ENCODE peak calls at places on chromosome 12, in nine cellular contexts. One of them, this sample, is unnamed.

GRCh38 chr12:238736-239398 is 23.8 kb downstream of the SLC6A13 start:
- DNase-seq in activated naive CD4-positive, alpha-beta T cell treated with anti-CD3 and anti-CD28 coated beads, Interleukin-2, amount 10 ng/mL, durations not matched to agents 7 days and 5 days: no peak
- DNase-seq in A172: no peak
- DNase-seq in astrocyte of the spinal cord: no peak
- DNase-seq in Kasumi-1: no peak
- DNase-seq in NCI-H1436: no peak
- DNase-seq in EL: no peak
- DNase-seq in stimulated activated CD4-positive, alpha-beta T cell treated with anti-CD3 and anti-CD28 coated beads, Interleukin-12 subunit alpha, Interleukin-12 subunit beta, amount 100 ng/mL, for 24 hours: no peak
- DNase-seq in lung: no peak
- DNase-seq in this sample: no peak

GRCh38 chr12:28536088-28536487 is 345.8 kb downstream of the CCDC91 start:
- DNase-seq in activated naive CD4-positive, alpha-beta T cell treated with anti-CD3 and anti-CD28 coated beads, Interleukin-2, amount 10 ng/mL, durations not matched to agents 7 days and 5 days: no peak
- DNase-seq in A172: peak
- DNase-seq in astrocyte of the spinal cord: peak
- DNase-seq in Kasumi-1: no peak
- DNase-seq in NCI-H1436: no peak
- DNase-seq in EL: peak
- DNase-seq in stimulated activated CD4-positive, alpha-beta T cell treated with anti-CD3 and anti-CD28 coated beads, Interleukin-12 subunit alpha, Interleukin-12 subunit beta, amount 100 ng/mL, for 24 hours: no peak
- DNase-seq in lung: no peak
- DNase-seq in this sample: no peak

GRCh38 chr12:2300886-2301285 is 248.1 kb downstream of the CACNA1C start:
- DNase-seq in activated naive CD4-positive, alpha-beta T cell treated with anti-CD3 and anti-CD28 coated beads, Interleukin-2, amount 10 ng/mL, durations not matched to agents 7 days and 5 days: no peak
- DNase-seq in A172: no peak
- DNase-seq in astrocyte of the spinal cord: no peak
- DNase-seq in Kasumi-1: no peak
- DNase-seq in NCI-H1436: no peak
- DNase-seq in EL: no peak
- DNase-seq in stimulated activated CD4-positive, alpha-beta T cell treated with anti-CD3 and anti-CD28 coated beads, Interleukin-12 subunit alpha, Interleukin-12 subunit beta, amount 100 ng/mL, for 24 hours: no peak
- DNase-seq in lung: no peak
- DNase-seq in this sample: no peak

GRCh38 chr12:2329811-2330210 is 277.0 kb downstream of the CACNA1C start:
- DNase-seq in activated naive CD4-positive, alpha-beta T cell treated with anti-CD3 and anti-CD28 coated beads, Interleukin-2, amount 10 ng/mL, durations not matched to agents 7 days and 5 days: no peak
- DNase-seq in A172: no peak
- DNase-seq in astrocyte of the spinal cord: no peak
- DNase-seq in Kasumi-1: no peak
- DNase-seq in NCI-H1436: no peak
- DNase-seq in EL: no peak
- DNase-seq in stimulated activated CD4-positive, alpha-beta T cell treated with anti-CD3 and anti-CD28 coated beads, Interleukin-12 subunit alpha, Interleukin-12 subunit beta, amount 100 ng/mL, for 24 hours: no peak
- DNase-seq in lung: no peak
- DNase-seq in this sample: no peak

GRCh38 chr12:108856170-108856427 is 1.3 kb downstream of the SSH1 start:
- DNase-seq in activated naive CD4-positive, alpha-beta T cell treated with anti-CD3 and anti-CD28 coated beads, Interleukin-2, amount 10 ng/mL, durations not matched to agents 7 days and 5 days: no peak
- DNase-seq in A172: no peak
- DNase-seq in astrocyte of the spinal cord: peak
- DNase-seq in Kasumi-1: no peak
- DNase-seq in NCI-H1436: no peak
- DNase-seq in EL: no peak
- DNase-seq in stimulated activated CD4-positive, alpha-beta T cell treated with anti-CD3 and anti-CD28 coated beads, Interleukin-12 subunit alpha, Interleukin-12 subunit beta, amount 100 ng/mL, for 24 hours: no peak
- DNase-seq in lung: no peak
- DNase-seq in this sample: no peak

GRCh38 chr12:118830251-118830650 is 151.1 kb upstream of the SRRM4 start:
- DNase-seq in activated naive CD4-positive, alpha-beta T cell treated with anti-CD3 and anti-CD28 coated beads, Interleukin-2, amount 10 ng/mL, durations not matched to agents 7 days and 5 days: no peak
- DNase-seq in A172: no peak
- DNase-seq in astrocyte of the spinal cord: no peak
- DNase-seq in Kasumi-1: no peak
- DNase-seq in NCI-H1436: no peak
- DNase-seq in EL: no peak
- DNase-seq in stimulated activated CD4-positive, alpha-beta T cell treated with anti-CD3 and anti-CD28 coated beads, Interleukin-12 subunit alpha, Interleukin-12 subunit beta, amount 100 ng/mL, for 24 hours: no peak
- DNase-seq in lung: no peak
- DNase-seq in this sample: no peak

GRCh38 chr12:22879203-22879602 is 254.2 kb downstream of the ETNK1 start:
- DNase-seq in activated naive CD4-positive, alpha-beta T cell treated with anti-CD3 and anti-CD28 coated beads, Interleukin-2, amount 10 ng/mL, durations not matched to agents 7 days and 5 days: no peak
- DNase-seq in A172: no peak
- DNase-seq in astrocyte of the spinal cord: no peak
- DNase-seq in Kasumi-1: no peak
- DNase-seq in NCI-H1436: no peak
- DNase-seq in EL: no peak
- DNase-seq in stimulated activated CD4-positive, alpha-beta T cell treated with anti-CD3 and anti-CD28 coated beads, Interleukin-12 subunit alpha, Interleukin-12 subunit beta, amount 100 ng/mL, for 24 hours: no peak
- DNase-seq in lung: no peak
- DNase-seq in this sample: no peak

GRCh38 chr12:76247026-76247688 is 101.1 kb downstream of the BBS10 start:
- DNase-seq in activated naive CD4-positive, alpha-beta T cell treated with anti-CD3 and anti-CD28 coated beads, Interleukin-2, amount 10 ng/mL, durations not matched to agents 7 days and 5 days: no peak
- DNase-seq in A172: no peak
- DNase-seq in astrocyte of the spinal cord: peak
- DNase-seq in Kasumi-1: no peak
- DNase-seq in NCI-H1436: no peak
- DNase-seq in EL: no peak
- DNase-seq in stimulated activated CD4-positive, alpha-beta T cell treated with anti-CD3 and anti-CD28 coated beads, Interleukin-12 subunit alpha, Interleukin-12 subunit beta, amount 100 ng/mL, for 24 hours: no peak
- DNase-seq in lung: no peak
- DNase-seq in this sample: no peak

GRCh38 chr12:19227880-19228210 is 98.3 kb downstream of the PLEKHA5 start:
- DNase-seq in activated naive CD4-positive, alpha-beta T cell treated with anti-CD3 and anti-CD28 coated beads, Interleukin-2, amount 10 ng/mL, durations not matched to agents 7 days and 5 days: no peak
- DNase-seq in A172: no peak
- DNase-seq in astrocyte of the spinal cord: no peak
- DNase-seq in Kasumi-1: no peak
- DNase-seq in NCI-H1436: no peak
- DNase-seq in EL: no peak
- DNase-seq in stimulated activated CD4-positive, alpha-beta T cell treated with anti-CD3 and anti-CD28 coated beads, Interleukin-12 subunit alpha, Interleukin-12 subunit beta, amount 100 ng/mL, for 24 hours: no peak
- DNase-seq in lung: no peak
- DNase-seq in this sample: no peak

GRCh38 chr12:89383235-89384049 is 31.1 kb upstream of the DUSP6 start:
- DNase-seq in activated naive CD4-positive, alpha-beta T cell treated with anti-CD3 and anti-CD28 coated beads, Interleukin-2, amount 10 ng/mL, durations not matched to agents 7 days and 5 days: no peak
- DNase-seq in A172: no peak
- DNase-seq in astrocyte of the spinal cord: no peak
- DNase-seq in Kasumi-1: peak
- DNase-seq in NCI-H1436: no peak
- DNase-seq in EL: peak
- DNase-seq in stimulated activated CD4-positive, alpha-beta T cell treated with anti-CD3 and anti-CD28 coated beads, Interleukin-12 subunit alpha, Interleukin-12 subunit beta, amount 100 ng/mL, for 24 hours: no peak
- DNase-seq in lung: no peak
- DNase-seq in this sample: no peak

GRCh38 chr12:120468846-120469449 is 600 bp downstream of the SRSF9 start:
- DNase-seq in activated naive CD4-positive, alpha-beta T cell treated with anti-CD3 and anti-CD28 coated beads, Interleukin-2, amount 10 ng/mL, durations not matched to agents 7 days and 5 days: no peak
- DNase-seq in A172: no peak
- DNase-seq in astrocyte of the spinal cord: peak
- DNase-seq in Kasumi-1: peak
- DNase-seq in NCI-H1436: peak
- DNase-seq in EL: no peak
- DNase-seq in stimulated activated CD4-positive, alpha-beta T cell treated with anti-CD3 and anti-CD28 coated beads, Interleukin-12 subunit alpha, Interleukin-12 subunit beta, amount 100 ng/mL, for 24 hours: no peak
- DNase-seq in lung: peak
- DNase-seq in this sample: no peak

GRCh38 chr12:54352891-54353874 is 11.1 kb downstream of the GPR84 start:
- DNase-seq in activated naive CD4-positive, alpha-beta T cell treated with anti-CD3 and anti-CD28 coated beads, Interleukin-2, amount 10 ng/mL, durations not matched to agents 7 days and 5 days: no peak
- DNase-seq in A172: no peak
- DNase-seq in astrocyte of the spinal cord: peak
- DNase-seq in Kasumi-1: no peak
- DNase-seq in NCI-H1436: no peak
- DNase-seq in EL: peak
- DNase-seq in stimulated activated CD4-positive, alpha-beta T cell treated with anti-CD3 and anti-CD28 coated beads, Interleukin-12 subunit alpha, Interleukin-12 subunit beta, amount 100 ng/mL, for 24 hours: no peak
- DNase-seq in lung: no peak
- DNase-seq in this sample: no peak

GRCh38 chr12:100927825-100928224 is 133.2 kb downstream of the ANO4 start:
- DNase-seq in activated naive CD4-positive, alpha-beta T cell treated with anti-CD3 and anti-CD28 coated beads, Interleukin-2, amount 10 ng/mL, durations not matched to agents 7 days and 5 days: no peak
- DNase-seq in A172: peak
- DNase-seq in astrocyte of the spinal cord: peak
- DNase-seq in Kasumi-1: no peak
- DNase-seq in NCI-H1436: no peak
- DNase-seq in EL: peak
- DNase-seq in stimulated activated CD4-positive, alpha-beta T cell treated with anti-CD3 and anti-CD28 coated beads, Interleukin-12 subunit alpha, Interleukin-12 subunit beta, amount 100 ng/mL, for 24 hours: no peak
- DNase-seq in lung: no peak
- DNase-seq in this sample: no peak

GRCh38 chr12:79725987-79726386 is 35.2 kb upstream of the PAWR start:
- DNase-seq in activated naive CD4-positive, alpha-beta T cell treated with anti-CD3 and anti-CD28 coated beads, Interleukin-2, amount 10 ng/mL, durations not matched to agents 7 days and 5 days: no peak
- DNase-seq in A172: peak
- DNase-seq in astrocyte of the spinal cord: peak
- DNase-seq in Kasumi-1: no peak
- DNase-seq in NCI-H1436: no peak
- DNase-seq in EL: peak
- DNase-seq in stimulated activated CD4-positive, alpha-beta T cell treated with anti-CD3 and anti-CD28 coated beads, Interleukin-12 subunit alpha, Interleukin-12 subunit beta, amount 100 ng/mL, for 24 hours: no peak
- DNase-seq in lung: no peak
- DNase-seq in this sample: no peak

GRCh38 chr12:94534278-94534677 is 74.6 kb upstream of the CEP83 start:
- DNase-seq in activated naive CD4-positive, alpha-beta T cell treated with anti-CD3 and anti-CD28 coated beads, Interleukin-2, amount 10 ng/mL, durations not matched to agents 7 days and 5 days: no peak
- DNase-seq in A172: no peak
- DNase-seq in astrocyte of the spinal cord: no peak
- DNase-seq in Kasumi-1: no peak
- DNase-seq in NCI-H1436: no peak
- DNase-seq in EL: no peak
- DNase-seq in stimulated activated CD4-positive, alpha-beta T cell treated with anti-CD3 and anti-CD28 coated beads, Interleukin-12 subunit alpha, Interleukin-12 subunit beta, amount 100 ng/mL, for 24 hours: no peak
- DNase-seq in lung: no peak
- DNase-seq in this sample: no peak

GRCh38 chr12:116867523-116867922 is 13.7 kb downstream of the HRK start:
- DNase-seq in activated naive CD4-positive, alpha-beta T cell treated with anti-CD3 and anti-CD28 coated beads, Interleukin-2, amount 10 ng/mL, durations not matched to agents 7 days and 5 days: no peak
- DNase-seq in A172: no peak
- DNase-seq in astrocyte of the spinal cord: no peak
- DNase-seq in Kasumi-1: no peak
- DNase-seq in NCI-H1436: no peak
- DNase-seq in EL: no peak
- DNase-seq in stimulated activated CD4-positive, alpha-beta T cell treated with anti-CD3 and anti-CD28 coated beads, Interleukin-12 subunit alpha, Interleukin-12 subunit beta, amount 100 ng/mL, for 24 hours: no peak
- DNase-seq in lung: no peak
- DNase-seq in this sample: no peak

GRCh38 chr12:98644433-98644711 is 216 bp downstream of the IKBIP start:
- DNase-seq in activated naive CD4-positive, alpha-beta T cell treated with anti-CD3 and anti-CD28 coated beads, Interleukin-2, amount 10 ng/mL, durations not matched to agents 7 days and 5 days: no peak
- DNase-seq in A172: peak
- DNase-seq in astrocyte of the spinal cord: no peak
- DNase-seq in Kasumi-1: no peak
- DNase-seq in NCI-H1436: no peak
- DNase-seq in EL: no peak
- DNase-seq in stimulated activated CD4-positive, alpha-beta T cell treated with anti-CD3 and anti-CD28 coated beads, Interleukin-12 subunit alpha, Interleukin-12 subunit beta, amount 100 ng/mL, for 24 hours: no peak
- DNase-seq in lung: no peak
- DNase-seq in this sample: no peak

GRCh38 chr12:109728921-109729836 is 15.6 kb downstream of the FAM222A start:
- DNase-seq in activated naive CD4-positive, alpha-beta T cell treated with anti-CD3 and anti-CD28 coated beads, Interleukin-2, amount 10 ng/mL, durations not matched to agents 7 days and 5 days: peak
- DNase-seq in A172: no peak
- DNase-seq in astrocyte of the spinal cord: no peak
- DNase-seq in Kasumi-1: no peak
- DNase-seq in NCI-H1436: peak
- DNase-seq in EL: no peak
- DNase-seq in stimulated activated CD4-positive, alpha-beta T cell treated with anti-CD3 and anti-CD28 coated beads, Interleukin-12 subunit alpha, Interleukin-12 subunit beta, amount 100 ng/mL, for 24 hours: no peak
- DNase-seq in lung: no peak
- DNase-seq in this sample: no peak

GRCh38 chr12:88579941-88580871 is at the start of gene KITLG:
- DNase-seq in activated naive CD4-positive, alpha-beta T cell treated with anti-CD3 and anti-CD28 coated beads, Interleukin-2, amount 10 ng/mL, durations not matched to agents 7 days and 5 days: peak
- DNase-seq in A172: peak
- DNase-seq in astrocyte of the spinal cord: peak
- DNase-seq in Kasumi-1: peak
- DNase-seq in NCI-H1436: peak
- DNase-seq in EL: peak
- DNase-seq in stimulated activated CD4-positive, alpha-beta T cell treated with anti-CD3 and anti-CD28 coated beads, Interleukin-12 subunit alpha, Interleukin-12 subunit beta, amount 100 ng/mL, for 24 hours: no peak
- DNase-seq in lung: peak
- DNase-seq in this sample: peak

GRCh38 chr12:130968611-130969010 is 14.9 kb downstream of the ADGRD1 start:
- DNase-seq in activated naive CD4-positive, alpha-beta T cell treated with anti-CD3 and anti-CD28 coated beads, Interleukin-2, amount 10 ng/mL, durations not matched to agents 7 days and 5 days: no peak
- DNase-seq in A172: no peak
- DNase-seq in astrocyte of the spinal cord: no peak
- DNase-seq in Kasumi-1: no peak
- DNase-seq in NCI-H1436: no peak
- DNase-seq in EL: no peak
- DNase-seq in stimulated activated CD4-positive, alpha-beta T cell treated with anti-CD3 and anti-CD28 coated beads, Interleukin-12 subunit alpha, Interleukin-12 subunit beta, amount 100 ng/mL, for 24 hours: no peak
- DNase-seq in lung: no peak
- DNase-seq in this sample: no peak

GRCh38 chr12:104677441-104678089 is 220.8 kb downstream of the CHST11 start:
- DNase-seq in activated naive CD4-positive, alpha-beta T cell treated with anti-CD3 and anti-CD28 coated beads, Interleukin-2, amount 10 ng/mL, durations not matched to agents 7 days and 5 days: no peak
- DNase-seq in A172: no peak
- DNase-seq in astrocyte of the spinal cord: no peak
- DNase-seq in Kasumi-1: no peak
- DNase-seq in NCI-H1436: no peak
- DNase-seq in EL: no peak
- DNase-seq in stimulated activated CD4-positive, alpha-beta T cell treated with anti-CD3 and anti-CD28 coated beads, Interleukin-12 subunit alpha, Interleukin-12 subunit beta, amount 100 ng/mL, for 24 hours: no peak
- DNase-seq in lung: peak
- DNase-seq in this sample: no peak

GRCh38 chr12:43444940-43445564 is 107.0 kb downstream of the ADAMTS20 start:
- DNase-seq in activated naive CD4-positive, alpha-beta T cell treated with anti-CD3 and anti-CD28 coated beads, Interleukin-2, amount 10 ng/mL, durations not matched to agents 7 days and 5 days: peak
- DNase-seq in A172: peak
- DNase-seq in astrocyte of the spinal cord: peak
- DNase-seq in Kasumi-1: peak
- DNase-seq in NCI-H1436: peak
- DNase-seq in EL: peak
- DNase-seq in stimulated activated CD4-positive, alpha-beta T cell treated with anti-CD3 and anti-CD28 coated beads, Interleukin-12 subunit alpha, Interleukin-12 subunit beta, amount 100 ng/mL, for 24 hours: peak
- DNase-seq in lung: peak
- DNase-seq in this sample: peak

GRCh38 chr12:106049105-106049504 is 89.6 kb downstream of the NUAK1 start:
- DNase-seq in activated naive CD4-positive, alpha-beta T cell treated with anti-CD3 and anti-CD28 coated beads, Interleukin-2, amount 10 ng/mL, durations not matched to agents 7 days and 5 days: no peak
- DNase-seq in A172: no peak
- DNase-seq in astrocyte of the spinal cord: no peak
- DNase-seq in Kasumi-1: no peak
- DNase-seq in NCI-H1436: no peak
- DNase-seq in EL: no peak
- DNase-seq in stimulated activated CD4-positive, alpha-beta T cell treated with anti-CD3 and anti-CD28 coated beads, Interleukin-12 subunit alpha, Interleukin-12 subunit beta, amount 100 ng/mL, for 24 hours: no peak
- DNase-seq in lung: no peak
- DNase-seq in this sample: no peak

GRCh38 chr12:19474147-19474546 is 34.9 kb downstream of the AEBP2 start:
- DNase-seq in activated naive CD4-positive, alpha-beta T cell treated with anti-CD3 and anti-CD28 coated beads, Interleukin-2, amount 10 ng/mL, durations not matched to agents 7 days and 5 days: no peak
- DNase-seq in A172: no peak
- DNase-seq in astrocyte of the spinal cord: peak
- DNase-seq in Kasumi-1: no peak
- DNase-seq in NCI-H1436: no peak
- DNase-seq in EL: no peak
- DNase-seq in stimulated activated CD4-positive, alpha-beta T cell treated with anti-CD3 and anti-CD28 coated beads, Interleukin-12 subunit alpha, Interleukin-12 subunit beta, amount 100 ng/mL, for 24 hours: no peak
- DNase-seq in lung: no peak
- DNase-seq in this sample: no peak

GRCh38 chr12:115423546-115423987 is 739.6 kb upstream of the TBX3 start:
- DNase-seq in activated naive CD4-positive, alpha-beta T cell treated with anti-CD3 and anti-CD28 coated beads, Interleukin-2, amount 10 ng/mL, durations not matched to agents 7 days and 5 days: no peak
- DNase-seq in A172: no peak
- DNase-seq in astrocyte of the spinal cord: no peak
- DNase-seq in Kasumi-1: no peak
- DNase-seq in NCI-H1436: no peak
- DNase-seq in EL: no peak
- DNase-seq in stimulated activated CD4-positive, alpha-beta T cell treated with anti-CD3 and anti-CD28 coated beads, Interleukin-12 subunit alpha, Interleukin-12 subunit beta, amount 100 ng/mL, for 24 hours: no peak
- DNase-seq in lung: no peak
- DNase-seq in this sample: no peak

GRCh38 chr12:94571556-94571955 is 78.8 kb downstream of the TMCC3 start:
- DNase-seq in activated naive CD4-positive, alpha-beta T cell treated with anti-CD3 and anti-CD28 coated beads, Interleukin-2, amount 10 ng/mL, durations not matched to agents 7 days and 5 days: no peak
- DNase-seq in A172: peak
- DNase-seq in astrocyte of the spinal cord: peak
- DNase-seq in Kasumi-1: no peak
- DNase-seq in NCI-H1436: no peak
- DNase-seq in EL: peak
- DNase-seq in stimulated activated CD4-positive, alpha-beta T cell treated with anti-CD3 and anti-CD28 coated beads, Interleukin-12 subunit alpha, Interleukin-12 subunit beta, amount 100 ng/mL, for 24 hours: no peak
- DNase-seq in lung: no peak
- DNase-seq in this sample: no peak

GRCh38 chr12:1576410-1577240 is 17.8 kb downstream of the FBXL14 start:
- DNase-seq in activated naive CD4-positive, alpha-beta T cell treated with anti-CD3 and anti-CD28 coated beads, Interleukin-2, amount 10 ng/mL, durations not matched to agents 7 days and 5 days: no peak
- DNase-seq in A172: peak
- DNase-seq in astrocyte of the spinal cord: peak
- DNase-seq in Kasumi-1: no peak
- DNase-seq in NCI-H1436: no peak
- DNase-seq in EL: peak
- DNase-seq in stimulated activated CD4-positive, alpha-beta T cell treated with anti-CD3 and anti-CD28 coated beads, Interleukin-12 subunit alpha, Interleukin-12 subunit beta, amount 100 ng/mL, for 24 hours: no peak
- DNase-seq in lung: no peak
- DNase-seq in this sample: no peak

GRCh38 chr12:6370994-6371754 is 4.2 kb downstream of the SCNN1A start:
- DNase-seq in activated naive CD4-positive, alpha-beta T cell treated with anti-CD3 and anti-CD28 coated beads, Interleukin-2, amount 10 ng/mL, durations not matched to agents 7 days and 5 days: no peak
- DNase-seq in A172: peak
- DNase-seq in astrocyte of the spinal cord: peak
- DNase-seq in Kasumi-1: no peak
- DNase-seq in NCI-H1436: peak
- DNase-seq in EL: peak
- DNase-seq in stimulated activated CD4-positive, alpha-beta T cell treated with anti-CD3 and anti-CD28 coated beads, Interleukin-12 subunit alpha, Interleukin-12 subunit beta, amount 100 ng/mL, for 24 hours: no peak
- DNase-seq in lung: peak
- DNase-seq in this sample: peak

GRCh38 chr12:1819050-1819449 is 1.3 kb upstream of the LRTM2 start:
- DNase-seq in activated naive CD4-positive, alpha-beta T cell treated with anti-CD3 and anti-CD28 coated beads, Interleukin-2, amount 10 ng/mL, durations not matched to agents 7 days and 5 days: no peak
- DNase-seq in A172: no peak
- DNase-seq in astrocyte of the spinal cord: no peak
- DNase-seq in Kasumi-1: no peak
- DNase-seq in NCI-H1436: no peak
- DNase-seq in EL: no peak
- DNase-seq in stimulated activated CD4-positive, alpha-beta T cell treated with anti-CD3 and anti-CD28 coated beads, Interleukin-12 subunit alpha, Interleukin-12 subunit beta, amount 100 ng/mL, for 24 hours: no peak
- DNase-seq in lung: no peak
- DNase-seq in this sample: no peak

GRCh38 chr12:25182765-25183164 is 12.2 kb downstream of the DNAI7 start:
- DNase-seq in activated naive CD4-positive, alpha-beta T cell treated with anti-CD3 and anti-CD28 coated beads, Interleukin-2, amount 10 ng/mL, durations not matched to agents 7 days and 5 days: no peak
- DNase-seq in A172: no peak
- DNase-seq in astrocyte of the spinal cord: no peak
- DNase-seq in Kasumi-1: no peak
- DNase-seq in NCI-H1436: no peak
- DNase-seq in EL: no peak
- DNase-seq in stimulated activated CD4-positive, alpha-beta T cell treated with anti-CD3 and anti-CD28 coated beads, Interleukin-12 subunit alpha, Interleukin-12 subunit beta, amount 100 ng/mL, for 24 hours: no peak
- DNase-seq in lung: no peak
- DNase-seq in this sample: no peak

GRCh38 chr12:121577443-121578180 is 3.2 kb downstream of the KDM2B start:
- DNase-seq in activated naive CD4-positive, alpha-beta T cell treated with anti-CD3 and anti-CD28 coated beads, Interleukin-2, amount 10 ng/mL, durations not matched to agents 7 days and 5 days: no peak
- DNase-seq in A172: no peak
- DNase-seq in astrocyte of the spinal cord: no peak
- DNase-seq in Kasumi-1: no peak
- DNase-seq in NCI-H1436: no peak
- DNase-seq in EL: peak
- DNase-seq in stimulated activated CD4-positive, alpha-beta T cell treated with anti-CD3 and anti-CD28 coated beads, Interleukin-12 subunit alpha, Interleukin-12 subunit beta, amount 100 ng/mL, for 24 hours: no peak
- DNase-seq in lung: no peak
- DNase-seq in this sample: no peak